ENCODE peak calls at places on chromosome 7, in four cellular contexts. K, Y, W and B are unnamed samples.

GRCh38 chr7:111855161-111855841 is 293.0 kb upstream of the IMMP2L start:
- DNase-seq in Y (peak), K (peak), W (peak), B (peak)

GRCh38 chr7:46145412-46145811 is 224.3 kb upstream of the IGFBP3 start:
- DNase-seq in Y (no peak), W (no peak), K (no peak), B (no peak)

GRCh38 chr7:73612598-73613269 is 11.6 kb downstream of the MLXIPL start:
- DNase-seq in K (no peak), Y (peak), W (no peak), B (no peak)

GRCh38 chr7:142542938-142543337 is 206.3 kb upstream of the PRSS1 start:
- DNase-seq in W (no peak), K (no peak), Y (no peak), B (no peak)

GRCh38 chr7:36763084-36763807 is 39.0 kb upstream of the AOAH start:
- DNase-seq in K (no peak), Y (no peak), W (no peak), B (no peak)

GRCh38 chr7:80876894-80877414 is 41.9 kb downstream of the SEMA3C start:
- DNase-seq in K (no peak), Y (no peak), W (no peak), B (no peak)

GRCh38 chr7:20362574-20363253 is 32.0 kb downstream of the ITGB8 start:
- DNase-seq in Y (no peak), K (no peak), W (no peak), B (no peak)

GRCh38 chr7:3207387-3207786 is 93.7 kb upstream of the SDK1 start:
- DNase-seq in K (no peak), W (no peak), Y (no peak), B (no peak)

GRCh38 chr7:94313926-94314325 is 80.8 kb upstream of the COL1A2 start:
- DNase-seq in W (no peak), Y (no peak), K (no peak), B (no peak)

GRCh38 chr7:44959433-44959951 is 19.3 kb downstream of the MYO1G start:
- DNase-seq in W (no peak), Y (peak), K (no peak), B (peak)

GRCh38 chr7:82376739-82377138 is 66.8 kb downstream of the CACNA2D1 start:
- DNase-seq in W (no peak), Y (no peak), K (no peak), B (no peak)

GRCh38 chr7:113113912-113114311 is 4.4 kb downstream of the SMIM30 start:
- DNase-seq in W (no peak), K (no peak), Y (peak), B (no peak)

GRCh38 chr7:148738737-148739535 is 40.2 kb downstream of the CUL1 start:
- DNase-seq in W (no peak), Y (peak), K (no peak), B (no peak)

GRCh38 chr7:81308643-81309354 is 389.9 kb upstream of the SEMA3C start:
- DNase-seq in K (no peak), Y (no peak), W (no peak), B (no peak)

GRCh38 chr7:7719235-7719634 is 828 bp upstream of the RPA3 start:
- DNase-seq in K (peak), Y (peak), W (peak), B (peak)

GRCh38 chr7:20217193-20217948 is at the start of gene MACC1:
- DNase-seq in W (peak), Y (peak), K (no peak), B (no peak)

DNA sequence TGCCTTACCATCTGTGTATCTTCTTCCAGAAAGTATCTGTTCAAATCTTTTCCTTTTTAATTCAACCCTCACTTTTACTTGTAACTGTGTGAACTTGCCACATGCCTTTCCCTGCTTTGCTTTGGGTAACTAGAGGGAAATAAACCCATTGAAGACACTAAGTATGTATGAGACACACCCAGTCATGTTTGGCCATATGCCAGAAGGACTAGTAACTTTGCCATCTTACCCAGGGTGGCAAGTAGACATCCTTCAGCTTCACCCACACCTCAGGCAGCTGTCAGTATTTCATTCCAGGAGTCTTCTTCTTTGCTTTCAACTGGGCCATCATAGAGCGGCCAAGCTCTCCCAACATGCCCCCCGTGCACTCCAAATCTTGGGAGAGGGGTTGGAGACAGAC is 323.1 kb downstream of the TNS3 start:
- DNase-seq in W (no peak), Y (no peak), K (no peak), B (no peak)
- TF ChIP-seq SPI1 in W (no peak), Y (no peak), K (no peak), B (no peak)

GRCh38 chr7:152078025-152078424 is 52.6 kb downstream of the GALNT11 start:
- DNase-seq in Y (no peak), W (no peak), K (no peak), B (no peak)

GRCh38 chr7:152076940-152077933 is 51.8 kb downstream of the GALNT11 start:
- DNase-seq in Y (no peak), W (no peak), K (no peak), B (no peak)

GRCh38 chr7:152085116-152085515 is 59.6 kb downstream of the GALNT11 start:
- DNase-seq in W (no peak), K (no peak), Y (no peak), B (no peak)

GRCh38 chr7:152076324-152076821 is 50.9 kb downstream of the GALNT11 start:
- DNase-seq in K (no peak), Y (peak), W (no peak), B (peak)

DNA sequence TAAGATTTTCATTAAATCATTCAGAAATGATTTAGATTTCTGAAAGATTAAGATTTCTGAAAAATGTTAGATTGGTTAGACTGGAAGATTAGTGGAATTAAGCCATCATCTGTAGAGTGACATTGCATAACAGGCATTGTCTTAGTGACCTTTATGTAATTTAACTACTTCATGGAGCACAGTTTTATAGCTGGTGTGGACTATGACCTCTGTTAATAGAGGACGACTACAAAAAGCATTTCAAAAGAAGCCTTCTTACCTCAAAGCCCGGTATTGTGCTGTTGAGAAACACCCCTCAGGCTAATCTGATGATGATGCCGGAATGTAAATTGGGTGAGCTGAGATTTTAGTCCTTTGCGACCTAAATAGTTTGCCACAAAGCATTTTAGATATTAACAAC is 55.6 kb downstream of the GALNT11 start:
- DNase-seq in Y (no peak), W (no peak), K (no peak), B (no peak)
- TF ChIP-seq SPI1 in Y (no peak), W (no peak), K (no peak), B (no peak)

DNA sequence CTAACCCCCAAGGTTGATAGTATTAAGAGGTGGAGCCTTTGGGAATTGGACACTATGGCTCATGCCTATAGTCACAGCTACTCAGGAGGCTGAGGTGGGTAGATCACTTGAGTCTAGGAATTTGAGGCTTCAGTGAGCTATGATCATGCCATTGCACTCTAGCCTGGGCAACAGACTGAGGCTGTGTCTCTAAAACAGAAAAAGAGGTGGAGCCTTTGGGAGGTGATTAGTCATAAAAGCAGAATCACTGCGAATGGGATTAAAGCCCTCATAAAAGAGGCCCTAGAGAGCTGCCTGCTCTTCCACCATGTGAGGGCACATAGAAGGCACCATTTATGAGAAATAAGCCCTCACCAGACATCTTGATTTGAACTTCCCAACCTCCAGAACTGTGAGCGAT is 81.9 kb downstream of the SKAP2 start:
- DNase-seq in W (no peak), Y (no peak), K (no peak), B (no peak)
- TF ChIP-seq SPI1 in W (no peak), Y (no peak), K (no peak), B (no peak)

GRCh38 chr7:47886412-47886811 is 61.9 kb downstream of the PKD1L1 start:
- DNase-seq in K (no peak), W (no peak), Y (no peak), B (no peak)

GRCh38 chr7:47878662-47879061 is 69.6 kb downstream of the PKD1L1 start:
- DNase-seq in K (no peak), W (no peak), Y (peak), B (no peak)

GRCh38 chr7:47885309-47886000 is 62.8 kb downstream of the PKD1L1 start:
- DNase-seq in K (no peak), Y (no peak), W (no peak), B (no peak)

GRCh38 chr7:47884675-47885074 is 63.6 kb downstream of the PKD1L1 start:
- DNase-seq in Y (no peak), W (no peak), K (no peak), B (no peak)

GRCh38 chr7:47882635-47883034 is 65.6 kb downstream of the PKD1L1 start:
- DNase-seq in K (no peak), Y (no peak), W (no peak), B (no peak)
- TF ChIP-seq SPI1 in K (no peak), Y (no peak), W (no peak), B (no peak)